ENCODE peak calls at places on chromosomes 6 and 20, in four cellular contexts. One of them, this sample, is unnamed.

GRCh38 chr6:43575105-43575771 is 600 bp downstream of the XPO5 start:
- DNase-seq in IMR-90: peak; percentile 9
- DNase-seq in heart left ventricle: peak; percentile 62
- DNase-seq in PC-3: peak; percentile 17
- DNase-seq in this sample: no peak

GRCh38 chr6:37648465-37649330 is 49.0 kb downstream of the MDGA1 start:
- DNase-seq in heart left ventricle: no peak
- DNase-seq in PC-3: no peak
- DNase-seq in IMR-90: no peak
- DNase-seq in this sample: no peak

GRCh38 chr6:139982652-139983051 is 608.2 kb upstream of the CITED2 start:
- DNase-seq in heart left ventricle: no peak
- DNase-seq in IMR-90: peak; percentile 74
- DNase-seq in PC-3: peak; percentile 59
- DNase-seq in this sample: no peak

GRCh38 chr20:24913076-24913628 is 35.9 kb upstream of the CST7 start:
- DNase-seq in heart left ventricle: no peak
- DNase-seq in IMR-90: no peak
- DNase-seq in PC-3: no peak
- DNase-seq in this sample: no peak

GRCh38 chr6:152552616-152553209 is 84.4 kb downstream of the SYNE1 start:
- DNase-seq in PC-3: peak; percentile 71
- DNase-seq in heart left ventricle: peak; percentile 64
- DNase-seq in IMR-90: peak; percentile 77
- DNase-seq in this sample: peak; percentile 46

GRCh38 chr20:34112600-34113061 is 588 bp upstream of the EIF2S2 start:
- DNase-seq in IMR-90: peak; percentile 31
- DNase-seq in heart left ventricle: peak; percentile 41
- DNase-seq in PC-3: no peak
- DNase-seq in this sample: peak; percentile 48

GRCh38 chr6:41767112-41767946 is 12.4 kb downstream of the FRS3 start:
- DNase-seq in PC-3: peak; percentile 93
- DNase-seq in IMR-90: peak; percentile 87
- DNase-seq in heart left ventricle: peak; percentile 71
- DNase-seq in this sample: no peak

GRCh38 chr6:8195040-8195713 is 92.8 kb upstream of the EEF1E1 start:
- DNase-seq in IMR-90: no peak
- DNase-seq in heart left ventricle: no peak
- DNase-seq in PC-3: no peak
- DNase-seq in this sample: no peak

GRCh38 chr20:9353916-9354276 is 160.5 kb upstream of the LAMP5 start:
- DNase-seq in IMR-90: peak; percentile 72
- DNase-seq in PC-3: no peak
- DNase-seq in heart left ventricle: no peak
- DNase-seq in this sample: no peak

GRCh38 chr6:67630146-67630545 is 1004.9 kb upstream of the ADGRB3 start:
- DNase-seq in PC-3: peak; percentile 64
- DNase-seq in IMR-90: peak; percentile 74
- DNase-seq in heart left ventricle: no peak
- DNase-seq in this sample: no peak

GRCh38 chr6:111957623-111958315 is 84.5 kb upstream of the FYN start:
- DNase-seq in heart left ventricle: no peak
- DNase-seq in IMR-90: peak; percentile 38
- DNase-seq in PC-3: no peak
- DNase-seq in this sample: no peak

GRCh38 chr20:51635680-51636079 is 93.2 kb upstream of the NFATC2 start:
- DNase-seq in heart left ventricle: no peak
- DNase-seq in IMR-90: no peak
- DNase-seq in PC-3: no peak
- DNase-seq in this sample: no peak

GRCh38 chr6:72676995-72677394 is 55.1 kb downstream of the KCNQ5 start:
- DNase-seq in PC-3: no peak
- DNase-seq in IMR-90: no peak
- DNase-seq in heart left ventricle: no peak
- DNase-seq in this sample: no peak

GRCh38 chr6:118354641-118355040 is 193.5 kb upstream of the PLN start:
- DNase-seq in heart left ventricle: no peak
- DNase-seq in PC-3: no peak
- DNase-seq in IMR-90: no peak
- DNase-seq in this sample: no peak

GRCh38 chr6:47519279-47519678 is 41.7 kb downstream of the CD2AP start:
- DNase-seq in IMR-90: no peak
- DNase-seq in PC-3: no peak
- DNase-seq in heart left ventricle: no peak
- DNase-seq in this sample: no peak

GRCh38 chr6:116268589-116269293 is 11.0 kb downstream of the TSPYL1 start:
- DNase-seq in heart left ventricle: no peak
- DNase-seq in PC-3: peak; percentile 85
- DNase-seq in IMR-90: peak; percentile 86
- DNase-seq in this sample: no peak

GRCh38 chr6:25939593-25939992 is 9.1 kb upstream of the SLC17A2 start:
- DNase-seq in heart left ventricle: no peak
- DNase-seq in IMR-90: no peak
- DNase-seq in PC-3: no peak
- DNase-seq in this sample: no peak

GRCh38 chr6:105774247-105774646 is 311.9 kb upstream of the PRDM1 start:
- DNase-seq in PC-3: no peak
- DNase-seq in IMR-90: no peak
- DNase-seq in heart left ventricle: no peak
- DNase-seq in this sample: no peak

GRCh38 chr6:105771313-105771970 is 314.7 kb upstream of the PRDM1 start:
- DNase-seq in IMR-90: peak; percentile 65
- DNase-seq in PC-3: no peak
- DNase-seq in heart left ventricle: no peak
- DNase-seq in this sample: no peak

GRCh38 chr6:105767541-105767940 is 318.6 kb upstream of the PRDM1 start:
- DNase-seq in PC-3: no peak
- DNase-seq in IMR-90: no peak
- DNase-seq in heart left ventricle: no peak
- DNase-seq in this sample: no peak

GRCh38 chr6:105769197-105769596 is 316.9 kb upstream of the PRDM1 start:
- DNase-seq in IMR-90: no peak
- DNase-seq in heart left ventricle: no peak
- DNase-seq in PC-3: no peak
- DNase-seq in this sample: no peak

DNA sequence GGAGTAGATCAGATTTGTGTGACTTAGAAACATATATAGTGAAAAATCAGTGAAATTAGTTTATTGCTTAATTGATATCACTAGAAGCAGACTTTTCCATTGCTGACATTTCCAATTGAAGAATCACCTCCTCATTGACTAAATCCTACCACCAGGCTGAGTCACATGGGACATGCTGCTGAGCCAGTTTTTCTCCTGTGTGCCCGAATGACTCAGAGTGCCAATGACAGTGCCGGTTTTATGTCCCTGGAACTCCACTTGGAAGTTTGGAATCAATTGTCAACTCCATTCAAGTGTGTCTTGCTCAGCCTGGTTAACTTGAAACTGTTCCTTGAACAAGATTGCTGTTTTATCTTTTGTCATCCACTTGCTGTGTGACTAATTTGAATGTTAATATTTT is 316.1 kb upstream of the PRDM1 start:
- DNase-seq in IMR-90: peak; percentile 46
- DNase-seq in PC-3: peak; percentile 82
- DNase-seq in heart left ventricle: no peak
- DNase-seq in this sample: no peak
- H3K27ac ChIP-seq in IMR-90: no peak overlapping the region
- H3K27ac ChIP-seq in PC-3: peak overlapping the region; percentile 53
- H3K27ac ChIP-seq in heart left ventricle: no peak overlapping the region
- H3K27ac ChIP-seq in this sample: no peak overlapping the region

DNA sequence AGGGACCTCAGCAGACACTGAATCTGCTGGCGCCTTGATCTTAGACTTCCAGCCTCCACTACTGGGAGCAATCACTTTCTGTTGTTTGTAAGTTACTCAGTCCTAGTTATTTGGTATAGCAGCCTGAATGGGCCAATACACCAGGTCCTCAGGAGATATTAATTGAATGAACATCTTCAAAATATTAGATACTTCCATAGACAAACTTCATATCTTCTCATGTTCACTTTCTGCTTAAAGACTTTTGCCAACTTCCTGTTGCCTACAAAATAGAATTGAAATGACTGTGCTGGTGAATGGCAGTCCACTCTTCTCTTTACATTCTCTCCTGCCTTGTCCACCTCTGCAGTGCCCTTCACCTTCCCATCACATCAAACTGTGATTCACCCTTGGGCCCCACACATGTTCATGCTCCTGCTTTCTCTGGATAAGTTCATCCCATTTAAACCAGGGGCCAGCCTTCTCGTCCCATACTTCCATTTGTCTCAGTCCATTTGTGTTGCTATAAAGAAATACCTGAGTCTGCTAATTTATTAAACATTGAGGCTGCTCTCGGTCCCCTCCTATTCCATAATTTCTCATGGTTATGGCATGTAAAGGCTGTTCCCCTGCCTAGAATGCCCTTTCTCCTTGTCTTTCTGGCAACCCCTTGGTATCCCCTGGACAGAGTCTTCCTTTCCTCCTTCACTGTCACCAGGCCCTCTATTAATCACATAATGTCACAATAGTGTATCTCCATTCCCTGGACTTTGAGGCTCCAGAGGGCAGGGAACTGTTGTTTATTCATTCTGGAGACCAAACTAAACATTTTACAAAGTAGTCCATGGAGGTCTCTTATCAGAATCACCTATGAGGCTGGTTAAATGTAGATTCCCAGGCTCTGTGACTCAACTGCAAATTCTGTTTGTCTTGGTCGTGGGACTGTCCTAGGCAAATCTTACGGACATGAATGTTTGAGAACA is 148.3 kb upstream of the TMEM170B start:
- DNase-seq in heart left ventricle: no peak
- DNase-seq in IMR-90: no peak
- DNase-seq in PC-3: no peak
- DNase-seq in this sample: no peak
- H3K4me1 ChIP-seq in heart left ventricle: peaks cover 15% of the 10 kb centered on the region
- H3K4me1 ChIP-seq in IMR-90: peaks cover 8% of the 10 kb centered on the region
- H3K4me1 ChIP-seq in PC-3: peaks cover 28% of the 10 kb centered on the region
- H3K4me1 ChIP-seq in this sample: no peaks in the 10 kb centered on the region

DNA sequence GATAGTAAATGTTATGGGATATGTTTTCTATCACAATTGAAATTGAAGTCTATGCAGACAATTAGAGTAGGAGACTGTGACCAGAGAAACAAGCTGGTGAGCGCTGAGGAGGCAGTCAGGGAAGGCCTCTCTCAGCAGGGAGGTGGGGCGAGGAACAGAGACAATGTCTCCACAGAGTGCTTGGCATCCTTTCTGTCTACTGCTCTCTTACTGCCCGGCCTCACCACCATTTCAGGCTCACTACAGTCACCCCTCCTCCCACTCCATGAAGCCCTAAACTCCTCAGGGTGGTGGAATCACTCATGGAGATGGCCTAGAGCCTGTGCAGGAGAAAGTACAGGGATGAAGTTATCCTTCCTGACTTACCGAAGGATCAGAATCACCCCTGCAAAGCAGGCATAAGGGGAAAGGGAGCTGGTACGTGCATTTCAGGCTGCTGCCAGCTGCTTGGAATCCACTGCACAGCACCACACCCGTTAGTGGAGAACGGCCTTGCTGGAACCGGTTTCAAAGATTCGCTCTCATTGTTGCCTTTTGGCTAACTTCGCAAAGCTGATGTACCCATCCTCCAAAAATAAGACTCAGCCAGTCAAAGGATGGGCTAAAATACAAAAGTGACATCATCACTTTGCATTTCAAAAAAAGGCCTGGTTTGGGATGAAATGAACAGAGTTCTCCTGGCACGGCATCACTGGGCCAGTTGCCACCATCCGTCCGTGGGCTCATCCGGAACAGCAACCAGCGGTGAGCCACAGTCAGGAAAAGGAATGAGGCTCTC is 67.3 kb downstream of the SLC22A23 start:
- DNase-seq in heart left ventricle: no peak
- DNase-seq in PC-3: no peak
- DNase-seq in IMR-90: peak; percentile 16
- DNase-seq in this sample: no peak
- H3K27ac ChIP-seq in heart left ventricle: peak overlapping the region; percentile 1
- H3K27ac ChIP-seq in PC-3: no peak overlapping the region
- H3K27ac ChIP-seq in IMR-90: no peak overlapping the region
- H3K27ac ChIP-seq in this sample: no peak overlapping the region

GRCh38 chr20:17614176-17614811 is 44.4 kb downstream of the DSTN start:
- DNase-seq in PC-3: no peak
- DNase-seq in IMR-90: peak; percentile 31
- DNase-seq in heart left ventricle: peak; percentile 79
- DNase-seq in this sample: peak; percentile 74

GRCh38 chr20:17611540-17612286 is 41.8 kb downstream of the DSTN start:
- DNase-seq in IMR-90: no peak
- DNase-seq in PC-3: peak; percentile 56
- DNase-seq in heart left ventricle: no peak
- DNase-seq in this sample: peak; percentile 70

GRCh38 chr20:17613328-17614175 is 43.7 kb downstream of the DSTN start:
- DNase-seq in IMR-90: no peak
- DNase-seq in PC-3: no peak
- DNase-seq in heart left ventricle: no peak
- DNase-seq in this sample: peak; percentile 41

GRCh38 chr20:17612287-17612974 is 42.6 kb downstream of the DSTN start:
- DNase-seq in IMR-90: peak; percentile 50
- DNase-seq in PC-3: no peak
- DNase-seq in heart left ventricle: peak; percentile 42
- DNase-seq in this sample: peak; percentile 66

DNA sequence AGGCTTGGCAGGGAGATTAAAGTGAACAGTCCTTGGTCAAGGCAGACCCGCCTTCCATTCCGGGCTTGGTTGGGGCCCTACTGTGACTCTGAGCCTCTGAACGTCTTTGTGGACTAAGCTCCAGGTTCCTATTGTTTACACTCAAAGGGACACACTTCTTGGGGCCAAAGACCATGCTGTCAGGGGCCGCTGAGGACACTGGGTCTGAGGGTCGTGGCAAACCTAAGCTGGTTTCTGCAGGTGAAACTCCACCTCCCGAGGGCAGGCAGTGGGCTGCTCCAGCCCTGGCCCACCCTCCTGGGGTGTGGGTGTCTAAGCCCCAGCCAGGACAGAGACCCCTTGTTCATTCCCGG is 43.1 kb downstream of the DSTN start:
- DNase-seq in IMR-90: no peak
- DNase-seq in heart left ventricle: no peak
- DNase-seq in PC-3: no peak
- DNase-seq in this sample: no peak
- H3K4me1 ChIP-seq in IMR-90: no peaks in the 10 kb centered on the region
- H3K4me1 ChIP-seq in heart left ventricle: peaks cover 18% of the 10 kb centered on the region
- H3K4me1 ChIP-seq in PC-3: no peaks in the 10 kb centered on the region
- H3K4me1 ChIP-seq in this sample: peaks cover 22% of the 10 kb centered on the region

GRCh38 chr6:148440021-148440420 is 97.4 kb downstream of the SASH1 start:
- DNase-seq in IMR-90: no peak
- DNase-seq in PC-3: no peak
- DNase-seq in heart left ventricle: no peak
- DNase-seq in this sample: no peak
- H3K27ac ChIP-seq in IMR-90: peak overlapping the region; percentile 25
- H3K27ac ChIP-seq in PC-3: no peak overlapping the region
- H3K27ac ChIP-seq in heart left ventricle: no peak overlapping the region
- H3K27ac ChIP-seq in this sample: no peak overlapping the region

GRCh38 chr20:38866265-38867061 is 59.8 kb upstream of the FAM83D start:
- DNase-seq in PC-3: no peak
- DNase-seq in IMR-90: no peak
- DNase-seq in heart left ventricle: no peak
- DNase-seq in this sample: no peak
- H3K4me1 ChIP-seq in PC-3: peaks cover 14% of the 10 kb centered on the region
- H3K4me1 ChIP-seq in IMR-90: no peaks in the 10 kb centered on the region
- H3K4me1 ChIP-seq in heart left ventricle: peaks cover 8% of the 10 kb centered on the region
- H3K4me1 ChIP-seq in this sample: no peaks in the 10 kb centered on the region